ENCODE peak calls at places on chromosomes 12 and 14, in five cellular contexts. One of them, this sample, is unnamed.

GRCh38 chr14:98954347-98955000 is 317.5 kb downstream of the BCL11B start:
- DNase-seq in GM23248: no peak
- DNase-seq in CD8-positive, alpha-beta T cell: peak; percentile 29
- DNase-seq in CD4-positive, alpha-beta memory T cell: no peak
- DNase-seq in sigmoid colon: peak; percentile 46
- DNase-seq in this sample: no peak

GRCh38 chr12:126397071-126397571 is 1331.9 kb downstream of the AACS start:
- DNase-seq in sigmoid colon: no peak
- DNase-seq in CD8-positive, alpha-beta T cell: no peak
- DNase-seq in GM23248: peak; percentile 1
- DNase-seq in CD4-positive, alpha-beta memory T cell: no peak
- DNase-seq in this sample: no peak

GRCh38 chr12:77746108-77746507 is 84.6 kb upstream of the NAV3 start:
- DNase-seq in CD4-positive, alpha-beta memory T cell: no peak
- DNase-seq in GM23248: no peak
- DNase-seq in sigmoid colon: no peak
- DNase-seq in CD8-positive, alpha-beta T cell: no peak
- DNase-seq in this sample: no peak

GRCh38 chr12:88575361-88575959 is 4.8 kb downstream of the KITLG start:
- DNase-seq in CD4-positive, alpha-beta memory T cell: no peak
- DNase-seq in CD8-positive, alpha-beta T cell: no peak
- DNase-seq in GM23248: no peak
- DNase-seq in sigmoid colon: no peak
- DNase-seq in this sample: no peak

GRCh38 chr14:90495357-90496276 is 98.8 kb downstream of the CALM1 start:
- DNase-seq in CD4-positive, alpha-beta memory T cell: peak; percentile 38
- DNase-seq in GM23248: peak; percentile 75
- DNase-seq in CD8-positive, alpha-beta T cell: peak; percentile 56
- DNase-seq in sigmoid colon: no peak
- DNase-seq in this sample: no peak

GRCh38 chr14:58992935-58993334 is 195.5 kb upstream of the DAAM1 start:
- DNase-seq in CD8-positive, alpha-beta T cell: no peak
- DNase-seq in sigmoid colon: no peak
- DNase-seq in GM23248: no peak
- DNase-seq in CD4-positive, alpha-beta memory T cell: no peak
- DNase-seq in this sample: no peak

GRCh38 chr12:98549371-98550110 is 34.2 kb downstream of the TMPO start:
- DNase-seq in GM23248: no peak
- DNase-seq in CD4-positive, alpha-beta memory T cell: no peak
- DNase-seq in CD8-positive, alpha-beta T cell: no peak
- DNase-seq in sigmoid colon: no peak
- DNase-seq in this sample: no peak

GRCh38 chr12:130765186-130765659 is 49.1 kb upstream of the RIMBP2 start:
- DNase-seq in sigmoid colon: no peak
- DNase-seq in GM23248: peak; percentile 72
- DNase-seq in CD8-positive, alpha-beta T cell: no peak
- DNase-seq in CD4-positive, alpha-beta memory T cell: no peak
- DNase-seq in this sample: no peak

GRCh38 chr14:68633131-68633991 is 159.5 kb downstream of the ZFP36L1 start:
- DNase-seq in CD8-positive, alpha-beta T cell: peak; percentile 32
- DNase-seq in GM23248: no peak
- DNase-seq in sigmoid colon: peak; percentile 80
- DNase-seq in CD4-positive, alpha-beta memory T cell: no peak
- DNase-seq in this sample: peak; percentile 63

GRCh38 chr14:97318380-97318779 is 521.2 kb downstream of the VRK1 start:
- DNase-seq in sigmoid colon: no peak
- DNase-seq in CD4-positive, alpha-beta memory T cell: no peak
- DNase-seq in GM23248: no peak
- DNase-seq in CD8-positive, alpha-beta T cell: no peak
- DNase-seq in this sample: no peak

GRCh38 chr12:27616356-27617150 is 79.7 kb upstream of the REP15 start:
- DNase-seq in CD8-positive, alpha-beta T cell: no peak
- DNase-seq in CD4-positive, alpha-beta memory T cell: no peak
- DNase-seq in sigmoid colon: no peak
- DNase-seq in GM23248: peak; percentile 44
- DNase-seq in this sample: no peak

GRCh38 chr12:43114316-43114715 is 437.7 kb downstream of the ADAMTS20 start:
- DNase-seq in sigmoid colon: no peak
- DNase-seq in CD4-positive, alpha-beta memory T cell: no peak
- DNase-seq in GM23248: no peak
- DNase-seq in CD8-positive, alpha-beta T cell: no peak
- DNase-seq in this sample: no peak

GRCh38 chr14:99980299-99980698 is 84.9 kb upstream of the EVL start:
- DNase-seq in GM23248: no peak
- DNase-seq in CD8-positive, alpha-beta T cell: no peak
- DNase-seq in CD4-positive, alpha-beta memory T cell: no peak
- DNase-seq in sigmoid colon: no peak
- DNase-seq in this sample: no peak

GRCh38 chr14:90815817-90816662 is at the start of gene TTC7B:
- DNase-seq in GM23248: peak; percentile 70
- DNase-seq in CD8-positive, alpha-beta T cell: peak; percentile 57
- DNase-seq in sigmoid colon: peak; percentile 73
- DNase-seq in CD4-positive, alpha-beta memory T cell: peak; percentile 16
- DNase-seq in this sample: peak; percentile 62

GRCh38 chr14:100762901-100763300 is 36.2 kb downstream of the DLK1 start:
- DNase-seq in CD8-positive, alpha-beta T cell: no peak
- DNase-seq in sigmoid colon: peak; percentile 24
- DNase-seq in CD4-positive, alpha-beta memory T cell: no peak
- DNase-seq in GM23248: no peak
- DNase-seq in this sample: no peak

GRCh38 chr12:100427078-100427477 is 46.6 kb upstream of the NR1H4 start:
- DNase-seq in CD8-positive, alpha-beta T cell: no peak
- DNase-seq in CD4-positive, alpha-beta memory T cell: no peak
- DNase-seq in sigmoid colon: no peak
- DNase-seq in GM23248: peak; percentile 89
- DNase-seq in this sample: no peak

GRCh38 chr14:25009891-25010290 is 40.1 kb downstream of the STXBP6 start:
- DNase-seq in CD4-positive, alpha-beta memory T cell: no peak
- DNase-seq in CD8-positive, alpha-beta T cell: no peak
- DNase-seq in sigmoid colon: no peak
- DNase-seq in GM23248: peak; percentile 19
- DNase-seq in this sample: no peak

GRCh38 chr14:60656755-60657608 is 7.7 kb upstream of the SIX1 start:
- DNase-seq in sigmoid colon: no peak
- DNase-seq in CD8-positive, alpha-beta T cell: no peak
- DNase-seq in CD4-positive, alpha-beta memory T cell: no peak
- DNase-seq in GM23248: peak; percentile 83
- DNase-seq in this sample: no peak

GRCh38 chr12:4591180-4591687 is 29.2 kb downstream of the DYRK4 start:
- DNase-seq in CD8-positive, alpha-beta T cell: no peak
- DNase-seq in GM23248: no peak
- DNase-seq in CD4-positive, alpha-beta memory T cell: no peak
- DNase-seq in sigmoid colon: no peak
- DNase-seq in this sample: no peak

GRCh38 chr12:74644681-74645080 is 107.0 kb downstream of the ATXN7L3B start:
- DNase-seq in CD8-positive, alpha-beta T cell: no peak
- DNase-seq in CD4-positive, alpha-beta memory T cell: no peak
- DNase-seq in GM23248: no peak
- DNase-seq in sigmoid colon: no peak
- DNase-seq in this sample: no peak

GRCh38 chr14:78836777-78837176 is 666.6 kb downstream of the NRXN3 start:
- DNase-seq in sigmoid colon: no peak
- DNase-seq in CD4-positive, alpha-beta memory T cell: no peak
- DNase-seq in CD8-positive, alpha-beta T cell: no peak
- DNase-seq in GM23248: peak; percentile 66
- DNase-seq in this sample: no peak

GRCh38 chr14:28681681-28682080 is 84.9 kb upstream of the FOXG1 start:
- DNase-seq in sigmoid colon: no peak
- DNase-seq in CD4-positive, alpha-beta memory T cell: no peak
- DNase-seq in CD8-positive, alpha-beta T cell: no peak
- DNase-seq in GM23248: no peak
- DNase-seq in this sample: no peak

GRCh38 chr12:25502071-25502555 is 51.0 kb downstream of the LMNTD1 start:
- DNase-seq in sigmoid colon: no peak
- DNase-seq in GM23248: no peak
- DNase-seq in CD8-positive, alpha-beta T cell: no peak
- DNase-seq in CD4-positive, alpha-beta memory T cell: no peak
- DNase-seq in this sample: no peak

GRCh38 chr14:72594099-72594901 is 299.6 kb downstream of the DPF3 start:
- DNase-seq in CD4-positive, alpha-beta memory T cell: peak; percentile 69
- DNase-seq in GM23248: no peak
- DNase-seq in CD8-positive, alpha-beta T cell: peak; percentile 62
- DNase-seq in sigmoid colon: peak; percentile 39
- DNase-seq in this sample: no peak

GRCh38 chr12:68203460-68203875 is 22.1 kb downstream of the IL26 start:
- DNase-seq in CD8-positive, alpha-beta T cell: no peak
- DNase-seq in sigmoid colon: no peak
- DNase-seq in GM23248: no peak
- DNase-seq in CD4-positive, alpha-beta memory T cell: peak; percentile 33
- DNase-seq in this sample: no peak

GRCh38 chr12:114438635-114439256 is 32.8 kb upstream of the TBX5 start:
- DNase-seq in sigmoid colon: no peak
- DNase-seq in GM23248: peak; percentile 53
- DNase-seq in CD8-positive, alpha-beta T cell: no peak
- DNase-seq in CD4-positive, alpha-beta memory T cell: no peak
- DNase-seq in this sample: no peak

GRCh38 chr12:122856999-122857671 is 21.9 kb downstream of the HIP1R start:
- DNase-seq in GM23248: peak; percentile 45
- DNase-seq in CD4-positive, alpha-beta memory T cell: no peak
- DNase-seq in CD8-positive, alpha-beta T cell: no peak
- DNase-seq in sigmoid colon: no peak
- DNase-seq in this sample: no peak

GRCh38 chr12:23055004-23055403 is 430.0 kb downstream of the ETNK1 start:
- DNase-seq in sigmoid colon: no peak
- DNase-seq in CD4-positive, alpha-beta memory T cell: no peak
- DNase-seq in GM23248: peak; percentile 12
- DNase-seq in CD8-positive, alpha-beta T cell: no peak
- DNase-seq in this sample: no peak

GRCh38 chr12:49636979-49637378 is 13.6 kb downstream of the PRPF40B start:
- DNase-seq in CD4-positive, alpha-beta memory T cell: peak; percentile 54
- DNase-seq in GM23248: peak; percentile 79
- DNase-seq in sigmoid colon: peak; percentile 82
- DNase-seq in CD8-positive, alpha-beta T cell: peak; percentile 70
- DNase-seq in this sample: no peak

GRCh38 chr12:67220065-67220464 is 49.1 kb upstream of the CAND1 start:
- DNase-seq in sigmoid colon: no peak
- DNase-seq in CD8-positive, alpha-beta T cell: no peak
- DNase-seq in GM23248: peak; percentile 8
- DNase-seq in CD4-positive, alpha-beta memory T cell: no peak
- DNase-seq in this sample: peak; percentile 16

GRCh38 chr12:24414421-24414820 is 465.0 kb upstream of the SOX5 start:
- DNase-seq in CD4-positive, alpha-beta memory T cell: no peak
- DNase-seq in sigmoid colon: no peak
- DNase-seq in GM23248: no peak
- DNase-seq in CD8-positive, alpha-beta T cell: no peak
- DNase-seq in this sample: no peak

GRCh38 chr12:26117321-26117720 is 7.5 kb downstream of the BHLHE41 start:
- DNase-seq in sigmoid colon: no peak
- DNase-seq in CD8-positive, alpha-beta T cell: no peak
- DNase-seq in CD4-positive, alpha-beta memory T cell: no peak
- DNase-seq in GM23248: no peak
- DNase-seq in this sample: no peak

GRCh38 chr12:9897524-9897923 is 16.2 kb downstream of the KLRF2 start:
- DNase-seq in CD4-positive, alpha-beta memory T cell: no peak
- DNase-seq in CD8-positive, alpha-beta T cell: no peak
- DNase-seq in GM23248: no peak
- DNase-seq in sigmoid colon: no peak
- DNase-seq in this sample: no peak
- H3K36me3 ChIP-seq in CD4-positive, alpha-beta memory T cell: no peaks in the 10 kb centered on the region
- H3K36me3 ChIP-seq in CD8-positive, alpha-beta T cell: no peaks in the 10 kb centered on the region
- H3K36me3 ChIP-seq in GM23248: no peaks in the 10 kb centered on the region
- H3K36me3 ChIP-seq in sigmoid colon: no peaks in the 10 kb centered on the region
- H3K36me3 ChIP-seq in this sample: no peaks in the 10 kb centered on the region

GRCh38 chr12:133058203-133059125 is 21.2 kb downstream of the ZNF84 start:
- DNase-seq in sigmoid colon: no peak
- DNase-seq in CD8-positive, alpha-beta T cell: no peak
- DNase-seq in CD4-positive, alpha-beta memory T cell: no peak
- DNase-seq in GM23248: peak; percentile 5
- DNase-seq in this sample: no peak

GRCh38 chr12:133063556-133063955 is 17.2 kb upstream of the ZNF140 start:
- DNase-seq in CD4-positive, alpha-beta memory T cell: no peak
- DNase-seq in CD8-positive, alpha-beta T cell: no peak
- DNase-seq in sigmoid colon: no peak
- DNase-seq in GM23248: no peak
- DNase-seq in this sample: no peak

GRCh38 chr12:133057446-133057845 is 20.1 kb downstream of the ZNF84 start:
- DNase-seq in CD8-positive, alpha-beta T cell: no peak
- DNase-seq in sigmoid colon: no peak
- DNase-seq in GM23248: peak; percentile 4
- DNase-seq in CD4-positive, alpha-beta memory T cell: no peak
- DNase-seq in this sample: no peak

DNA sequence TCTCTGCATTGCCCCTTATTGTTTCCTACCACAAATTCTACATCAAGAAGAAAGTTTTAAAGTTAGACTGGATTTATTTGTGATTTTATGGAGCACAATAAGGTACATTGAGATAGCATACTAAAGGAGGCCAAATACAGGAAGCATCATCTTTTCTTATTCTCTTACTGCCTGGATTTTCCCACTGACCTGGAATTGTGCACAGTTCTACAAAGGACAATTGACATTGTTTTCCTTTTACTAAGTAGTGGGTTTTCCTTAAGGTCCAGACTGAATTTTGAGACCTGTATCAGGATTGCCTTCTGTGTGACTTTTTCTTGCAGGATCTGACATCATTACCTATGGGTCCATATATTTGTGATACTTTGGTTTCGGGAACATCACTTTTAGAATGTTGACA is 18.8 kb upstream of the ZNF140 start:
- DNase-seq in GM23248: no peak
- DNase-seq in CD4-positive, alpha-beta memory T cell: no peak
- DNase-seq in CD8-positive, alpha-beta T cell: no peak
- DNase-seq in sigmoid colon: no peak
- DNase-seq in this sample: no peak
- H3K9me3 ChIP-seq in GM23248: peaks cover 36% of the 10 kb centered on the region
- H3K9me3 ChIP-seq in CD4-positive, alpha-beta memory T cell: peaks cover 94% of the 10 kb centered on the region
- H3K9me3 ChIP-seq in CD8-positive, alpha-beta T cell: peaks cover 94% of the 10 kb centered on the region
- H3K9me3 ChIP-seq in sigmoid colon: peaks cover 98% of the 10 kb centered on the region
- H3K9me3 ChIP-seq in this sample: peaks cover 100% of the 10 kb centered on the region

GRCh38 chr12:57135487-57135886 is 7.2 kb downstream of the LRP1 start:
- DNase-seq in GM23248: peak; percentile 56
- DNase-seq in CD4-positive, alpha-beta memory T cell: no peak
- DNase-seq in CD8-positive, alpha-beta T cell: no peak
- DNase-seq in sigmoid colon: peak; percentile 73
- DNase-seq in this sample: peak; percentile 74

GRCh38 chr12:57139796-57140649 is 7.4 kb downstream of the LRP1-AS start:
- DNase-seq in CD4-positive, alpha-beta memory T cell: no peak
- DNase-seq in CD8-positive, alpha-beta T cell: no peak
- DNase-seq in GM23248: peak; percentile 71
- DNase-seq in sigmoid colon: no peak
- DNase-seq in this sample: no peak

GRCh38 chr12:57141249-57141648 is 6.2 kb downstream of the LRP1-AS start:
- DNase-seq in CD4-positive, alpha-beta memory T cell: no peak
- DNase-seq in sigmoid colon: no peak
- DNase-seq in CD8-positive, alpha-beta T cell: no peak
- DNase-seq in GM23248: no peak
- DNase-seq in this sample: no peak

GRCh38 chr12:57135939-57136338 is 7.7 kb downstream of the LRP1 start:
- DNase-seq in sigmoid colon: peak; percentile 90
- DNase-seq in CD8-positive, alpha-beta T cell: no peak
- DNase-seq in GM23248: peak; percentile 77
- DNase-seq in CD4-positive, alpha-beta memory T cell: no peak
- DNase-seq in this sample: peak; percentile 81

GRCh38 chr12:57138526-57139272 is 8.7 kb downstream of the LRP1-AS start:
- DNase-seq in CD8-positive, alpha-beta T cell: no peak
- DNase-seq in GM23248: peak; percentile 77
- DNase-seq in CD4-positive, alpha-beta memory T cell: no peak
- DNase-seq in sigmoid colon: peak; percentile 93
- DNase-seq in this sample: peak; percentile 88
- H3K4me3 ChIP-seq in CD8-positive, alpha-beta T cell: no peak overlapping the region
- H3K4me3 ChIP-seq in GM23248: no peak overlapping the region
- H3K4me3 ChIP-seq in CD4-positive, alpha-beta memory T cell: no peak overlapping the region
- H3K4me3 ChIP-seq in sigmoid colon: no peak overlapping the region
- H3K4me3 ChIP-seq in this sample: no peak overlapping the region

GRCh38 chr14:103696466-103697071 is 18.7 kb downstream of the XRCC3 start:
- DNase-seq in CD4-positive, alpha-beta memory T cell: no peak
- DNase-seq in sigmoid colon: peak; percentile 90
- DNase-seq in CD8-positive, alpha-beta T cell: no peak
- DNase-seq in GM23248: peak; percentile 39
- DNase-seq in this sample: peak; percentile 74
- H3K36me3 ChIP-seq in CD4-positive, alpha-beta memory T cell: peaks cover 38% of the 10 kb centered on the region
- H3K36me3 ChIP-seq in sigmoid colon: peaks cover 54% of the 10 kb centered on the region
- H3K36me3 ChIP-seq in CD8-positive, alpha-beta T cell: peaks cover 21% of the 10 kb centered on the region
- H3K36me3 ChIP-seq in GM23248: peaks cover 49% of the 10 kb centered on the region
- H3K36me3 ChIP-seq in this sample: peaks cover 72% of the 10 kb centered on the region

This sample was measured in left ventricle myocardium inferior.